ENCODE peak calls at places on chromosomes 5 and 9, in six cellular contexts. K, E, N, S, H and G are unnamed samples.

GRCh38 chr9:36922548-36922947 is 111.5 kb downstream of the PAX5 start:
- DNase-seq in S (no peak), H (no peak), E (no peak), N (no peak), K (no peak), G (no peak)

GRCh38 chr9:130768265-130768664 is 66.8 kb upstream of the ABL1 start:
- DNase-seq in S (no peak), E (peak), K (no peak), N (peak), H (peak), G (no peak)

GRCh38 chr9:120344230-120344629 is 235.7 kb downstream of the CDK5RAP2 start:
- DNase-seq in N (no peak), H (no peak), K (no peak), S (no peak), E (no peak), G (no peak)

GRCh38 chr5:81209386-81209785 is 23.7 kb upstream of the CKMT2 start:
- DNase-seq in H (no peak), K (no peak), S (no peak), E (no peak), N (no peak), G (no peak)

GRCh38 chr5:32223972-32224608 is 50.0 kb upstream of the GOLPH3 start:
- DNase-seq in S (peak), N (no peak), K (no peak), H (no peak), E (no peak), G (no peak)

GRCh38 chr5:177306674-177307543 is 3.3 kb downstream of the PRELID1 start:
- DNase-seq in S (no peak), K (no peak), H (peak), N (no peak), E (peak), G (no peak)

GRCh38 chr5:173739741-173740140 is 123.3 kb upstream of the BOD1 start:
- DNase-seq in E (no peak), H (no peak), K (no peak), N (no peak), S (no peak), G (no peak)

GRCh38 chr9:13948037-13948436 is 365.9 kb downstream of the NFIB start:
- DNase-seq in N (no peak), E (no peak), K (no peak), H (no peak), S (no peak), G (no peak)

GRCh38 chr5:88952344-88952743 is 69.4 kb upstream of the MEF2C start:
- DNase-seq in H (no peak), E (no peak), N (no peak), S (no peak), K (peak), G (no peak)

GRCh38 chr5:126938461-126938860 is 91.9 kb downstream of the MARCHF3 start:
- DNase-seq in S (no peak), N (no peak), H (no peak), E (no peak), K (no peak), G (no peak)

GRCh38 chr9:87564111-87564510 is 66.4 kb downstream of the DAPK1 start:
- DNase-seq in N (no peak), S (no peak), K (no peak), H (no peak), E (no peak), G (no peak)

GRCh38 chr9:35660966-35661413 is 2.9 kb downstream of the CCDC107 start:
- DNase-seq in H (peak), E (no peak), K (no peak), S (no peak), N (no peak), G (no peak)

GRCh38 chr9:90014421-90014820 is 409.6 kb downstream of the GADD45G start:
- DNase-seq in S (no peak), K (no peak), E (no peak), H (no peak), N (no peak), G (no peak)